ENCODE peak calls at places on chromosome 22, in nine cellular contexts. D is H4; R is A549; J is stimulated activated CD8-positive, alpha-beta memory T cell treated with anti-CD3 and anti-CD28 coated beads, Interleukin-15, amount 100 ng/mL, for 1 hour; C is T-helper 2 cell; M is head of caudate nucleus; B is suprapubic skin; I is NCI-H1417; F is AG09319. K is an unnamed sample.

GRCh38 chr22:28146401-28147304 is 227.6 kb upstream of the PITPNB start:
- DNase-seq in J (no peak), F (no peak), B (no peak), R (no peak), D (no peak), C (no peak), I (peak; percentile 50), M (no peak), K (no peak)

GRCh38 chr22:48106215-48106614 is 1343.8 kb downstream of the TBC1D22A start:
- DNase-seq in D (no peak), M (no peak), B (no peak), F (no peak), C (no peak), J (no peak), R (no peak), I (no peak), K (no peak)

GRCh38 chr22:37428649-37429586 is 1.6 kb upstream of the ELFN2 start:
- DNase-seq in I (no peak), B (no peak), D (no peak), R (peak; percentile 64), C (peak; percentile 30), M (no peak), J (peak; percentile 25), F (no peak), K (peak; percentile 13)

GRCh38 chr22:49447837-49448236 is 379.8 kb downstream of the BRD1 start:
- DNase-seq in F (no peak), B (peak; percentile 18), C (no peak), D (no peak), J (no peak), R (no peak), M (no peak), I (no peak), K (no peak)

GRCh38 chr22:28009272-28009827 is 90.3 kb upstream of the PITPNB start:
- DNase-seq in B (peak; percentile 88), I (peak; percentile 51), D (peak; percentile 48), C (peak; percentile 69), F (peak; percentile 51), R (peak; percentile 74), M (peak; percentile 89), J (peak; percentile 49), K (peak; percentile 60)

GRCh38 chr22:22944268-22944985 is 56.8 kb downstream of the IGLL5 start:
- DNase-seq in I (no peak), B (peak; percentile 61), D (no peak), F (no peak), M (no peak), J (no peak), C (no peak), R (no peak), K (no peak)

GRCh38 chr22:48279465-48279765 is 1517.0 kb downstream of the TBC1D22A start:
- DNase-seq in M (no peak), C (no peak), B (no peak), I (no peak), R (no peak), J (no peak), F (no peak), D (no peak), K (no peak)

GRCh38 chr22:21779444-21779843 is 43.9 kb upstream of the YPEL1 start:
- DNase-seq in J (no peak), R (no peak), B (no peak), M (no peak), I (no peak), D (no peak), F (no peak), C (no peak), K (no peak)

GRCh38 chr22:43448048-43448447 is 36.2 kb downstream of the MPPED1 start:
- DNase-seq in F (no peak), J (no peak), R (no peak), B (no peak), D (no peak), M (no peak), C (no peak), I (no peak), K (no peak)

GRCh38 chr22:27213766-27214581 is 556.6 kb downstream of the MIAT start:
- DNase-seq in D (no peak), J (no peak), B (no peak), F (peak; percentile 78), C (no peak), R (no peak), M (no peak), I (no peak), K (no peak)

GRCh38 chr22:46526484-46526839 is 11.0 kb downstream of the CELSR1 start:
- DNase-seq in J (no peak), D (no peak), C (no peak), F (no peak), R (no peak), M (no peak), B (no peak), I (no peak), K (no peak)

GRCh38 chr22:23187201-23187600 is 6.9 kb downstream of the BCR start:
- DNase-seq in C (no peak), I (no peak), D (no peak), J (no peak), F (no peak), R (no peak), B (no peak), M (no peak), K (no peak)

GRCh38 chr22:32636884-32637283 is 162.3 kb downstream of the FBXO7 start:
- DNase-seq in I (no peak), B (no peak), C (no peak), F (no peak), M (no peak), D (no peak), R (no peak), J (no peak), K (no peak)